ENCODE peak calls at places on chromosome 9, in five cellular contexts. S is HTR-8/SVneo; C is fibroblast of mammary gland; I is CD8-positive, alpha-beta T cell; R is HCT116. O is an unnamed sample.

GRCh38 chr9:70390922-70391321 is 23.5 kb downstream of the KLF9 start:
- DNase-seq in S (no peak), C (peak), I (no peak), R (no peak), O (no peak)

GRCh38 chr9:130630506-130631330 is 33.7 kb upstream of the PRDM12 start:
- DNase-seq in S (no peak), C (no peak), I (no peak), R (no peak), O (no peak)

GRCh38 chr9:123164285-123164684 is 104.1 kb downstream of the STRBP start:
- DNase-seq in S (no peak), C (no peak), I (no peak), R (no peak), O (no peak)

GRCh38 chr9:124699575-124699974 is 71.5 kb downstream of the NR6A1 start:
- DNase-seq in S (no peak), C (no peak), I (no peak), R (no peak), O (no peak)

GRCh38 chr9:123488683-123489321 is 132.8 kb downstream of the CRB2 start:
- DNase-seq in S (no peak), C (no peak), I (no peak), R (no peak), O (no peak)

GRCh38 chr9:116491219-116491618 is 195.9 kb upstream of the TRIM32 start:
- DNase-seq in S (no peak), C (no peak), I (no peak), R (no peak), O (no peak)

GRCh38 chr9:16367605-16368424 is 502.7 kb downstream of the BNC2 start:
- DNase-seq in S (peak), C (peak), I (peak), R (no peak), O (no peak)

GRCh38 chr9:28342815-28343338 is 769.6 kb upstream of the C9orf72 start:
- DNase-seq in S (no peak), C (no peak), I (no peak), R (no peak), O (no peak)

GRCh38 chr9:114203410-114204140 is 48.2 kb downstream of the COL27A1 start:
- DNase-seq in S (no peak), C (peak), I (no peak), R (no peak), O (no peak)

GRCh38 chr9:28293691-28294090 is 720.4 kb upstream of the C9orf72 start:
- DNase-seq in S (no peak), C (no peak), I (no peak), R (no peak), O (no peak)

GRCh38 chr9:82021198-82021597 is 32.6 kb downstream of the SPATA31D1 start:
- DNase-seq in S (peak), C (peak), I (no peak), R (peak), O (no peak)

GRCh38 chr9:120755827-120756434 is 37.3 kb downstream of the FBXW2 start:
- DNase-seq in S (peak), C (peak), I (peak), R (peak), O (peak)

GRCh38 chr9:129222691-129223218 is 44.7 kb upstream of the IER5L start:
- DNase-seq in S (no peak), C (no peak), I (no peak), R (no peak), O (no peak)

GRCh38 chr9:100063185-100063584 is 35.6 kb downstream of the ERP44 start:
- DNase-seq in S (no peak), C (no peak), I (no peak), R (no peak), O (no peak)

GRCh38 chr9:33464045-33464636 is 9.6 kb downstream of the NOL6 start:
- DNase-seq in S (no peak), C (no peak), I (no peak), R (no peak), O (no peak)

GRCh38 chr9:98031935-98032334 is 24.6 kb upstream of the NANS start:
- DNase-seq in S (no peak), C (no peak), I (no peak), R (no peak), O (no peak)

GRCh38 chr9:89428901-89429890 is 68.7 kb downstream of the SEMA4D start:
- DNase-seq in S (no peak), C (no peak), I (peak), R (no peak), O (peak)

GRCh38 chr9:21558627-21559401 is 76.7 kb upstream of the IFNE start:
- DNase-seq in S (no peak), C (no peak), I (peak), R (no peak), O (peak)

GRCh38 chr9:90881648-90882047 is 80.0 kb downstream of the SYK start:
- DNase-seq in S (no peak), C (no peak), I (no peak), R (no peak), O (no peak)

GRCh38 chr9:2613730-2614271 is 7.8 kb upstream of the VLDLR start:
- DNase-seq in S (no peak), C (no peak), I (no peak), R (no peak), O (no peak)

GRCh38 chr9:132989414-132989996 is 11.0 kb downstream of the GFI1B start:
- DNase-seq in S (no peak), C (no peak), I (no peak), R (no peak), O (no peak)

GRCh38 chr9:114505187-114506081 is at the start of gene WHRN:
- DNase-seq in S (peak), C (peak), I (peak), R (peak), O (peak)